ENCODE peak calls at places on chromosomes 4 and X, in nine cellular contexts. D is tibial artery, J is endodermal cell, P is lung, Q is left lung, A is OCI-LY7, W is neural progenitor cell, Y is PC-9, Z is left ventricle myocardium inferior. C is an unnamed sample.
A peak's percentile ranks its signal among the peaks of the same experiment; 100 is the strongest.

GRCh38 chr4:84719115-84719514 is 136.2 kb downstream of the CDS1 start:
- DNase-seq in D (no peak), Q (no peak), Y (no peak), W (no peak), Z (no peak), J (no peak), P (no peak), A (no peak), C (no peak)

GRCh38 chr4:1856071-1856919 is at the start of gene LETM1:
- DNase-seq in D (peak; percentile 98), Q (peak; percentile 98), A (peak; percentile 95), P (peak; percentile 95), Y (peak; percentile 80), J (peak; percentile 97), W (peak; percentile 99), Z (peak; percentile 96), C (peak; percentile 98)

GRCh38 chr4:103443324-103443723 is 245.2 kb upstream of the CENPE start:
- DNase-seq in P (no peak), D (no peak), A (no peak), Y (peak; percentile 60), Z (no peak), W (no peak), J (no peak), Q (no peak), C (no peak)

GRCh38 chr4:137694138-137694537 is 161.8 kb upstream of the PCDH18 start:
- DNase-seq in Y (no peak), P (no peak), Z (peak; percentile 37), J (no peak), W (no peak), A (no peak), D (peak; percentile 82), Q (no peak), C (no peak)

GRCh38 chr4:27027428-27027827 is 166.8 kb downstream of the STIM2 start:
- DNase-seq in Y (no peak), Z (no peak), J (no peak), D (no peak), Q (no peak), A (peak; percentile 47), W (no peak), P (no peak), C (no peak)

GRCh38 chr4:186771624-186772023 is 48.0 kb upstream of the FAT1 start:
- DNase-seq in J (no peak), Z (no peak), Y (no peak), W (no peak), P (no peak), D (no peak), Q (no peak), A (no peak), C (no peak)

GRCh38 chr4:92406488-92406887 is 102.7 kb downstream of the GRID2 start:
- DNase-seq in J (no peak), A (no peak), D (no peak), Z (no peak), W (no peak), Y (no peak), Q (no peak), P (no peak), C (no peak)

GRCh38 chrX:141439651-141440050 is 144.9 kb downstream of the SPANXA1 start:
- DNase-seq in Q (no peak), Y (no peak), W (no peak), Z (no peak), A (no peak), D (no peak), P (no peak), J (no peak), C (no peak)

DNA sequence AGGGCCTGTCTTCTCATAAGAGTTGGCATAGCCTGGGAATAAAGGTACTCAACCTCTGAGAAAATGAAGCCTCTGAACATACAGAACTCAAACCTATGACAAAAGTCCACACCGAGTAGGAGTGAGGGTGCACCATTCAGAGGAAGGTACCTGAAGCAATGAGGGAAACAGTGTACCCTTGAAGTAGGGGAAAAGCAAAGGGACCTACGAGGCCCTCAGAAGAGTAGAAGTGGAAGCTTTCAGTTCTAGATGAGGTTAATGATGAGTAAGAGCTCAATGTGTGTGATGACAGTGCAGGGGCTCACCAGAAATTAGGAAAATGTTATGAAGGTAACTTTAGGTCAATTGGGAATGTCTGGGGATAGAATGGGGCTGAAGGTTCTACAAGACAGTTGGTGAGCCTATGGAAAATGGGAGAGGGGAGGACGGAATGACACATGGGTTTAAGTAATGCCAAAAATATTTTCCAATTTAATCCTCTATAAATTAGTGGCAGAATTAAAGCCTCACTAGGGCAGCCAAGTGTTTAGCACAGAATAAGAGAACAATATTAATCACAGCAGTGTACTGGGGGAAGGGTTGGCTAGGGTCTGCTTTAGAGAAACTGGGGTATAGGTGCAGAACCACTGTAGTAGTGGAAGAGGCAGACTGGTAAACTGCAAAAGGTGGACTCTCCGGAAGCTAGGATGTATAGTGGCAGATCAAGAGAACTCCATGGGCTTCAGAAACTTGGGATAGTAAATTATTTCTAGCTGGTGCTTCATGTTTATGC is 39.8 kb downstream of the RAB33A start:
- DNase-seq in W (no peak), Q (no peak), P (no peak), A (no peak), J (no peak), Z (no peak), D (no peak), Y (no peak), C (no peak)
- H3K36me3 ChIP-seq in W (peaks cover 29% of the 10 kb centered on the region), Q (peaks cover 10% of the 10 kb centered on the region), P (peaks cover 3% of the 10 kb centered on the region), A (peaks cover 71% of the 10 kb centered on the region), J (peaks cover 26% of the 10 kb centered on the region), Z (peaks cover 27% of the 10 kb centered on the region), D (no peaks in the 10 kb centered on the region), Y (peaks cover 24% of the 10 kb centered on the region), C (no peaks in the 10 kb centered on the region)

GRCh38 chrX:19513383-19513782 is 1.9 kb downstream of the MAP3K15 start:
- DNase-seq in Q (no peak), A (no peak), D (no peak), Z (no peak), W (peak; percentile 40), P (peak; percentile 34), Y (no peak), J (peak; percentile 51), C (peak; percentile 34)

GRCh38 chrX:19515615-19516105 is 352 bp upstream of the MAP3K15 start:
- DNase-seq in A (no peak), Y (no peak), Z (no peak), D (no peak), P (no peak), W (no peak), Q (no peak), J (no peak), C (no peak)

GRCh38 chrX:19512359-19512758 is 2.9 kb downstream of the MAP3K15 start:
- DNase-seq in Y (no peak), Q (no peak), D (no peak), P (no peak), A (no peak), J (no peak), W (no peak), Z (no peak), C (no peak)

GRCh38 chrX:19512961-19513360 is 2.3 kb downstream of the MAP3K15 start:
- DNase-seq in A (no peak), Q (no peak), P (no peak), W (no peak), Z (no peak), J (no peak), D (no peak), Y (no peak), C (no peak)

DNA sequence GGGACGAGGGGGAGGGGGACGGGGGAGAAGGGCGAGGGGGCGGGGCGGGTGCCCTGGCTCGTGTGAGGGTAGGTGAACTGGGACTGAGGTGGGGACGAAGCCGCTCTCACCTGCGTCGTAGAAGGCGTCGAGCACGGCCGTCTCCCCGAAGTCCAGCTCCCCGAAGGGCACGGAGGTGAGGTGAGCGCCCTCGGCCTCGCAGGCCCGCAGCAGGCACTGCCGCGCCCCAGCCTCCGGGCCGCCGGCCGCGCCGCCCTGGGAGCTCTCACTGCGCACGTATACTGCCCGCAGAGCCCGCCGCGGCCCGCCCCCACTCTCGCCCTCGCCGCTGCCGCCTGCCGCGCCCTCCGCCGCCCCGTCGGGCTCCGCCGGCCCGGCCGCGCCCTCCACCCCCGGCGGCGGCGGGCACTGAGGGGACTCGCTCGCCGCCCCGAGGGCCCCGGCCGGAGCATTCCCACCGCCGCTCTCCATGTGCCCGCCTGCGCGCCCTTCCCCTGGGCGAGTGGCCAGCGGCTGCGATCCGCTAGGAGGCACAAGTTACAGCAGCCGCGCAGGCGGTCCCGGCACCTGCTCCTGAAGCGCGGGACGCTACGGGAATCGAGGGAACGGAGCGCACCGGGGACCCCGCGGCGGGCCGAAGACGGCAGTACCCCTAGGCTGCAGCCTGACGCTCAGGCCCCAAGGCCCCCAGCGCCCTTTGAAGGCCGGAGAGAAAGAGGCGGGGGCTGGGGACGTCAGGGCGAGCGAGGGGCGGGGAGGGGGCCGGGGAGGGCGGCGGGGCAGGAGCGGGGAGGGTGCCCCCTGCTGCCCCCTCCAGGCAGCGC is at the start of gene MAP3K15:
- DNase-seq in A (no peak), W (peak; percentile 72), Y (no peak), Q (peak; percentile 82), D (peak; percentile 60), Z (peak; percentile 14), J (peak; percentile 80), P (peak; percentile 32), C (peak; percentile 59)
- H3K4me3 ChIP-seq in A (no peak within 1 kb of the TSS), W (peak within 1 kb of the TSS; percentile 39), Y (peak within 1 kb of the TSS; percentile 18), Q (peak within 1 kb of the TSS; percentile 36), D (peak within 1 kb of the TSS; percentile 48), Z (peak within 1 kb of the TSS; percentile 57), J (peak within 1 kb of the TSS; percentile 67), P (peak within 1 kb of the TSS; percentile 31), C (peak within 1 kb of the TSS; percentile 43)

DNA sequence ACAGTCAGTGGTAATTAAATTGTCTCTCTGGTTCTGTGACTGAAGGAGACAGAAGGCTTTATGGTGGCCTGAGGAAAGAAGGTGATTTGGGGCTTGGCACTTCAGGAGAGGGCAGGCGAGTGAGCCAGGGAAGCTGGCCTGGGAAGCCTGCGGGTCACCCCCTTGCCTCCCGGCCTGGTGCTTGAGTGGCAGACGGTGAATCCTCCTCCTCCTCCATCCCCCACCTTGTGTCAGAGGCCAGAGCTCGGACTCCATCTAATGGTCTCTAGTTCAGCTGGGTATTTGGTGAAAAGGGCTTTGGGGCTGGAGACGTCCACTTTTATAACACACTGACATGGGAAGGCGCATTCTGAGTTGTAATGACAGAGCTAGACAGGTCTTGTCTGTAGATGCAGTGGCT is 8.7 kb downstream of the TMEM187 start:
- DNase-seq in Z (no peak), P (no peak), Y (no peak), W (no peak), D (no peak), J (no peak), A (no peak), Q (no peak), C (no peak)
- H3K4me1 ChIP-seq in Z (no peaks in the 10 kb centered on the region), P (no peaks in the 10 kb centered on the region), Y (no peaks in the 10 kb centered on the region), W (no peaks in the 10 kb centered on the region), D (peaks cover 2% of the 10 kb centered on the region), J (no peaks in the 10 kb centered on the region), A (peaks cover 11% of the 10 kb centered on the region), Q (peaks cover 41% of the 10 kb centered on the region), C (no peaks in the 10 kb centered on the region)

GRCh38 chrX:49176421-49177326 is 5.0 kb downstream of the PLP2 start:
- DNase-seq in Q (no peak), P (peak; percentile 51), Y (no peak), A (no peak), W (no peak), J (no peak), D (no peak), Z (no peak), C (no peak)

GRCh38 chrX:49177338-49177833 is 5.7 kb downstream of the PLP2 start:
- DNase-seq in J (no peak), Q (no peak), W (no peak), Z (no peak), A (no peak), P (no peak), D (no peak), Y (no peak), C (no peak)

GRCh38 chrX:49179358-49179757 is 6.8 kb downstream of the PRICKLE3 start:
- DNase-seq in P (no peak), A (no peak), W (no peak), D (no peak), J (no peak), Y (no peak), Z (no peak), Q (no peak), C (no peak)

GRCh38 chrX:49177873-49178480 is 6.3 kb downstream of the PLP2 start:
- DNase-seq in A (no peak), P (no peak), W (no peak), Z (no peak), Y (no peak), D (no peak), J (no peak), Q (no peak), C (no peak)

DNA sequence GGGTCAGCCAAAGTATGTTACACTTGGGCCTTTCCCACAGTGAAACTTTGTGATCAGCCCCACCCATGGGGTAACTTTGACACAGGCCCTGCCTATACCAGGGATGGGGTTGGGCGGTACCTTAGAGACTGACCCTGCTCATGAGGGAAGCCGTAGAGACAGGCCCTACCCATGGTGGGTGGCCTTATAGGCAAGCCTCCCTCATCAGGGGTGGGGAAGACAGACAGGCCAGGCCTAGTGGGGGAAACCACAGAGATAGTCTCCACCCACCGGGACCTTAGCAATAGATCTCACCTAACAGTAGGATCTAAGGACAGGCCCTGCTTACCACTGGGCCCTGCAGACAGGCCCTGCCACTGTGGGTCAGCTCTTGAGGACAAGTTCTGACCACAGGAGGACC is 6.8 kb downstream of the PLP2 start:
- DNase-seq in D (no peak), A (no peak), J (no peak), Z (no peak), P (no peak), Y (no peak), Q (no peak), W (no peak), C (no peak)
- H3K36me3 ChIP-seq in D (no peaks in the 10 kb centered on the region), A (peaks cover 62% of the 10 kb centered on the region), J (peaks cover 6% of the 10 kb centered on the region), Z (peaks cover 47% of the 10 kb centered on the region), P (peaks cover 23% of the 10 kb centered on the region), Y (no peaks in the 10 kb centered on the region), Q (peaks cover 79% of the 10 kb centered on the region), W (no peaks in the 10 kb centered on the region), C (no peaks in the 10 kb centered on the region)

C was measured in Caco-2.